ENCODE peak calls at places on chromosomes 16 and 17, in seven cellular contexts. One of them, this sample, is unnamed.

GRCh38 chr16:85569615-85570212 is 43.4 kb upstream of the GSE1 start:
- DNase-seq in IMR-90: peak; percentile 78
- DNase-seq in A549: no peak
- DNase-seq in kidney epithelial cell: no peak
- DNase-seq in heart left ventricle: no peak
- DNase-seq in ovary: no peak
- DNase-seq in ascending aorta: no peak
- DNase-seq in this sample: peak; percentile 46

GRCh38 chr17:55677449-55677848 is 45.2 kb downstream of the TMEM100 start:
- DNase-seq in IMR-90: no peak
- DNase-seq in A549: no peak
- DNase-seq in kidney epithelial cell: no peak
- DNase-seq in heart left ventricle: no peak
- DNase-seq in ovary: no peak
- DNase-seq in ascending aorta: no peak
- DNase-seq in this sample: no peak

GRCh38 chr17:14098246-14098645 is 28.9 kb downstream of the COX10 start:
- DNase-seq in IMR-90: no peak
- DNase-seq in A549: no peak
- DNase-seq in kidney epithelial cell: no peak
- DNase-seq in heart left ventricle: no peak
- DNase-seq in ovary: no peak
- DNase-seq in ascending aorta: no peak
- DNase-seq in this sample: no peak

GRCh38 chr17:16477255-16477654 is 14.7 kb downstream of the LRRC75A start:
- DNase-seq in IMR-90: peak; percentile 89
- DNase-seq in A549: peak; percentile 69
- DNase-seq in kidney epithelial cell: peak; percentile 68
- DNase-seq in heart left ventricle: peak; percentile 43
- DNase-seq in ovary: peak; percentile 78
- DNase-seq in ascending aorta: no peak
- DNase-seq in this sample: peak; percentile 39

GRCh38 chr16:4660454-4661007 is 32.8 kb upstream of the NUDT16L1 start:
- DNase-seq in IMR-90: peak; percentile 60
- DNase-seq in A549: no peak
- DNase-seq in kidney epithelial cell: peak; percentile 76
- DNase-seq in heart left ventricle: peak; percentile 69
- DNase-seq in ovary: peak; percentile 66
- DNase-seq in ascending aorta: no peak
- DNase-seq in this sample: no peak

GRCh38 chr16:80350066-80350465 is 190.7 kb upstream of the DYNLRB2 start:
- DNase-seq in IMR-90: no peak
- DNase-seq in A549: no peak
- DNase-seq in kidney epithelial cell: no peak
- DNase-seq in heart left ventricle: no peak
- DNase-seq in ovary: no peak
- DNase-seq in ascending aorta: no peak
- DNase-seq in this sample: no peak

GRCh38 chr16:56558024-56558747 is 6.7 kb upstream of the MT4 start:
- DNase-seq in IMR-90: peak; percentile 75
- DNase-seq in A549: peak; percentile 26
- DNase-seq in kidney epithelial cell: peak; percentile 67
- DNase-seq in heart left ventricle: no peak
- DNase-seq in ovary: no peak
- DNase-seq in ascending aorta: no peak
- DNase-seq in this sample: peak; percentile 55

GRCh38 chr16:67161595-67162058 is 1.9 kb downstream of the FBXL8 start:
- DNase-seq in IMR-90: no peak
- DNase-seq in A549: no peak
- DNase-seq in kidney epithelial cell: no peak
- DNase-seq in heart left ventricle: no peak
- DNase-seq in ovary: no peak
- DNase-seq in ascending aorta: no peak
- DNase-seq in this sample: no peak

GRCh38 chr17:74037320-74037719 is 166.2 kb upstream of the RPL38 start:
- DNase-seq in IMR-90: no peak
- DNase-seq in A549: peak; percentile 78
- DNase-seq in kidney epithelial cell: no peak
- DNase-seq in heart left ventricle: no peak
- DNase-seq in ovary: no peak
- DNase-seq in ascending aorta: no peak
- DNase-seq in this sample: no peak

GRCh38 chr16:13909872-13910303 is 10.1 kb upstream of the ERCC4 start:
- DNase-seq in IMR-90: peak; percentile 75
- DNase-seq in A549: peak; percentile 49
- DNase-seq in kidney epithelial cell: peak; percentile 7
- DNase-seq in heart left ventricle: peak; percentile 69
- DNase-seq in ovary: peak; percentile 86
- DNase-seq in ascending aorta: peak; percentile 61
- DNase-seq in this sample: peak; percentile 35

DNA sequence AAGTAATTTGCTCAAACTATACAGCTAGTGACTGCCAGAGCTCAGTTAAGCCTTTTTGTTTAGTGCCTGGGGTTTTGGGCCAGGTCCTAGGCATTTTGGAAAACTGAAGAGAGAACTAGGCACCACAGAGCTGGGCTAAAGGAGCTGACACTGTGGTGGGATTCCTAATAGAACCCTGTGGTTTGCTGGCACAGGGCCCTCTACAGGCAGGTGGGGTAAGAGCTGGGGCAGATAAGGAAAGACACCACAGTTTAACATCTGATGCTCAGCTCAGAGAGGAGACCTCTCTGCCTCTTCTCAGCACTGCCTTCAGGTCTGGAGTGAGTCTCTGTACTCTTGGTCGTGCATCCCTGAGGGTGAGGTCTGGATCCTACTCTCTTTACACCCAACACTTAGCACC is 121.2 kb downstream of the SNX11 start:
- DNase-seq in IMR-90: no peak
- DNase-seq in A549: no peak
- DNase-seq in kidney epithelial cell: no peak
- DNase-seq in heart left ventricle: no peak
- DNase-seq in ovary: no peak
- DNase-seq in ascending aorta: no peak
- DNase-seq in this sample: no peak
- TF ChIP-seq CTCF in IMR-90: no peak
- TF ChIP-seq CTCF in A549: no peak
- TF ChIP-seq CTCF in kidney epithelial cell: no peak
- TF ChIP-seq CTCF in heart left ventricle: no peak
- TF ChIP-seq CTCF in ovary: no peak
- TF ChIP-seq CTCF in ascending aorta: no peak
- TF ChIP-seq CTCF in this sample: no peak

DNA sequence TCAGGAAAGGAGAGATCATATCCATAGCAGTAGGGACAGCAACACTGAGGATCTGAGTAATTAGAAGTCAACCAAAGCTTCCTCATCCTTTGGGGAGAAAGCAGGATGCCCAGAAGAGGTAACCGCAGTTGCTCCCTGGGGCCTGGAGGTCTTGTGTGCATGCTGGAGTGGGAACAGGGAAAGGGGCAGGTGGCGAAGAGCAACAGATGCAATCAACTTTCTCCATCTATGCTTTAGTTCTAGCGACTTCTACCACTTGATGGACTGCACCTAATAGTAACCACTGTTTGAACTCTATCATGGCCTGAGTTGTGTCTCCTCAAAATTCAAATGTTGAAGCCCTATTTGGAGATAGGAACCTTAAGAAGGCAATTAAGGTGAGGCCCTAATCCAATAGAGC is 503.8 kb downstream of the NPIPA7 start:
- DNase-seq in IMR-90: no peak
- DNase-seq in A549: no peak
- DNase-seq in kidney epithelial cell: no peak
- DNase-seq in heart left ventricle: no peak
- DNase-seq in ovary: no peak
- DNase-seq in ascending aorta: no peak
- DNase-seq in this sample: no peak
- H3K4me3 ChIP-seq in IMR-90: no peak overlapping the region
- H3K4me3 ChIP-seq in A549: no peak overlapping the region
- H3K4me3 ChIP-seq in kidney epithelial cell: no peak overlapping the region
- H3K4me3 ChIP-seq in heart left ventricle: no peak overlapping the region
- H3K4me3 ChIP-seq in ovary: no peak overlapping the region
- H3K4me3 ChIP-seq in ascending aorta: no peak overlapping the region
- H3K4me3 ChIP-seq in this sample: no peak overlapping the region

DNA sequence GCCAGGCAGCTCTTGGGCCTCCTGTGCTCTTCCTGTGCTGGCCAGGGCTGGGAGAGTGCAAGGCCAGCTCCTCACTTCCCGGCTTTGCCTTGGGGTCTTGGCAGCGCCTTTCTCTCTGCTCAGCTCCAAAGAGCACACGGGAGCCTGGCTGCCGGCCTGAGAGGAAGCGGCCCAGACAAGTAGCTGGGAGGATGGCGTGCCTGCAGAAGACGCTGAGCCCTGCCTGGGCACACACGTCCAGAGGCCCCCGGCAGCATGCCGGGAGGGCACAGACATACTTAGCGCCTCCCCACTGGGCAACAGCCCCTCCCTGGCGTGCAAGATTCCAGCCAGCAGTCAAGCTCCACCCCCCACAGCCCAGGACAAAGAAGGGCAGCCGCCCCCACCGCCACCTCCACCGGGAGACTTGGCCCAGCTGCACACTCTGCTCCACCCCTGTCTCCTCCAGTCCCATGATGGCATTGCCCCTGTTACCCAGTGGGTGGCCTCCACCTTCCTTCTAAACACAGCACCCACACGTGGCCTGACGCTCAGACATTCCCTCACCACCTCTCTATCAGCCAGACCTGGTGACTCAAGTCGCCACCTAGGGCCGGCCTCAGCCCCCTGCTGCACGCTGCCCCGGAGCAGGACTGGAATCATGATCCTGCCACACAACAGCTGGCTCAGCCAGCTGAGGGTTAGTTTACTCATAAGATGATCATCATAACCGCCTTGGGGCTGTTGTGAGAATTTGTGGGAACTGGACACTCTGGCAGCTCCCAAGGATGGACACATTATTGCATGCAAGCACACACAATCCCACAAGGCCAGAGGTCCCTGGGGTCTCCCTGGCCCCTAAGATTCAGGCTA is 12.4 kb downstream of the SGCA start:
- DNase-seq in IMR-90: peak; percentile 99
- DNase-seq in A549: peak; percentile 98
- DNase-seq in kidney epithelial cell: peak; percentile 94
- DNase-seq in heart left ventricle: peak; percentile 88
- DNase-seq in ovary: peak; percentile 87
- DNase-seq in ascending aorta: peak; percentile 93
- DNase-seq in this sample: peak; percentile 97
- TF ChIP-seq CTCF in IMR-90: peak; percentile 53
- TF ChIP-seq CTCF in A549: peak; percentile 86
- TF ChIP-seq CTCF in kidney epithelial cell: peak; percentile 68
- TF ChIP-seq CTCF in heart left ventricle: peak; percentile 54
- TF ChIP-seq CTCF in ovary: peak; percentile 24
- TF ChIP-seq CTCF in ascending aorta: peak; percentile 34
- TF ChIP-seq CTCF in this sample: peak; percentile 52

GRCh38 chr16:12628526-12628925 is 175.2 kb downstream of the CPPED1 start:
- DNase-seq in IMR-90: no peak
- DNase-seq in A549: no peak
- DNase-seq in kidney epithelial cell: no peak
- DNase-seq in heart left ventricle: no peak
- DNase-seq in ovary: no peak
- DNase-seq in ascending aorta: no peak
- DNase-seq in this sample: no peak
- H3K4me3 ChIP-seq in IMR-90: no peak overlapping the region
- H3K4me3 ChIP-seq in A549: no peak overlapping the region
- H3K4me3 ChIP-seq in kidney epithelial cell: no peak overlapping the region
- H3K4me3 ChIP-seq in heart left ventricle: no peak overlapping the region
- H3K4me3 ChIP-seq in ovary: no peak overlapping the region
- H3K4me3 ChIP-seq in ascending aorta: no peak overlapping the region
- H3K4me3 ChIP-seq in this sample: no peak overlapping the region